ENCODE peak calls at places on chromosomes 1 and 21, in seven cellular contexts. C is tibial nerve, A is A549, P is ovary, G is stomach, N is endothelial cell of umbilical vein, K is IMR-90. W is an unnamed sample.
A peak's percentile ranks its signal among the peaks of the same experiment; 100 is the strongest.

GRCh38 chr1:36248250-36248894 is 24.1 kb downstream of the THRAP3 start:
- DNase-seq in C (peak; percentile 58), A (peak; percentile 30), P (peak; percentile 81), G (peak; percentile 62), N (peak; percentile 59), K (peak; percentile 93), W (no peak)

GRCh38 chr21:23016617-23017016 is 2018.4 kb downstream of the NCAM2 start:
- DNase-seq in C (no peak), A (no peak), P (no peak), G (no peak), N (peak; percentile 83), K (no peak), W (no peak)

GRCh38 chr1:247373721-247374141 is 42.1 kb upstream of the ZNF496 start:
- DNase-seq in C (peak; percentile 70), A (no peak), P (peak; percentile 24), G (peak; percentile 48), N (peak; percentile 21), K (peak; percentile 32), W (peak; percentile 82)

GRCh38 chr1:4425892-4426291 is 228.5 kb upstream of the AJAP1 start:
- DNase-seq in C (no peak), A (peak; percentile 6), P (no peak), G (no peak), N (no peak), K (no peak), W (no peak)

GRCh38 chr1:99674115-99674514 is 28.2 kb downstream of the PALMD start:
- DNase-seq in C (no peak), A (no peak), P (no peak), G (no peak), N (peak; percentile 45), K (no peak), W (no peak)

GRCh38 chr1:11338351-11338809 is 65.4 kb downstream of the UBIAD1 start:
- DNase-seq in C (no peak), A (no peak), P (no peak), G (no peak), N (no peak), K (no peak), W (no peak)

GRCh38 chr1:61223140-61223539 is 140.8 kb downstream of the NFIA start:
- DNase-seq in C (no peak), A (no peak), P (no peak), G (no peak), N (no peak), K (no peak), W (no peak)

GRCh38 chr1:25872708-25873107 is 2.8 kb downstream of the PAQR7 start:
- DNase-seq in C (no peak), A (no peak), P (no peak), G (no peak), N (no peak), K (no peak), W (no peak)

GRCh38 chr1:236416165-236416564 is 22.1 kb downstream of the EDARADD start:
- DNase-seq in C (no peak), A (no peak), P (no peak), G (no peak), N (peak; percentile 13), K (no peak), W (no peak)

GRCh38 chr21:14382486-14382834 is 486 bp downstream of the HSPA13 start:
- DNase-seq in C (peak; percentile 22), A (no peak), P (no peak), G (no peak), N (no peak), K (peak; percentile 11), W (no peak)

DNA sequence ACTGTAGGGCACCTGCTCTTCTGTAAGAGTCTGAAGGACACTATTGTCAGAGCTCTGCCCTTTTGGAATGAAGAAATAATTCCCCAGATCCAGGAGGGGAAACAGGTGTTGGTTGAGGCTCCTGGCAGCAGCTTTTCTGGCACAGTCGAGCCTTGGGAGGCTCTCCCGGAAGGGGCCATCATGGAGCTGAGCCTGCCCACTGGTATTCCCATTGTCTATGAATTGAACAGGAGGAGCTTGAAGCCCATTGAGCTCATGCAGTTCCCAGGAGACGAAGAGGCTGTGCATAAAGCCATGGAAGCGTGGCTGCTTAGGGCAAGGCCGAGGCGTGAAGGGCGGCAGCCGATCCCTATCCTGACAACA is 26.6 kb downstream of the UBE4B start:
- DNase-seq in C (no peak), A (no peak), P (no peak), G (no peak), N (no peak), K (no peak), W (no peak)
- TF ChIP-seq CTCF in C (no peak), A (no peak), P (no peak), G (no peak), N (no peak), K (no peak), W (no peak)

GRCh38 chr1:201400257-201401230 is 1.4 kb upstream of the LAD1 start:
- DNase-seq in C (no peak), A (no peak), P (no peak), G (no peak), N (no peak), K (no peak), W (no peak)

GRCh38 chr1:201399018-201399351 is at the start of gene LAD1:
- DNase-seq in C (no peak), A (no peak), P (no peak), G (no peak), N (no peak), K (no peak), W (no peak)

GRCh38 chr1:201401700-201402099 is 2.6 kb upstream of the LAD1 start:
- DNase-seq in C (no peak), A (no peak), P (no peak), G (no peak), N (no peak), K (no peak), W (no peak)

GRCh38 chr1:201397675-201398074 is 1.4 kb downstream of the LAD1 start:
- DNase-seq in C (no peak), A (no peak), P (no peak), G (peak; percentile 46), N (no peak), K (peak; percentile 19), W (no peak)

DNA sequence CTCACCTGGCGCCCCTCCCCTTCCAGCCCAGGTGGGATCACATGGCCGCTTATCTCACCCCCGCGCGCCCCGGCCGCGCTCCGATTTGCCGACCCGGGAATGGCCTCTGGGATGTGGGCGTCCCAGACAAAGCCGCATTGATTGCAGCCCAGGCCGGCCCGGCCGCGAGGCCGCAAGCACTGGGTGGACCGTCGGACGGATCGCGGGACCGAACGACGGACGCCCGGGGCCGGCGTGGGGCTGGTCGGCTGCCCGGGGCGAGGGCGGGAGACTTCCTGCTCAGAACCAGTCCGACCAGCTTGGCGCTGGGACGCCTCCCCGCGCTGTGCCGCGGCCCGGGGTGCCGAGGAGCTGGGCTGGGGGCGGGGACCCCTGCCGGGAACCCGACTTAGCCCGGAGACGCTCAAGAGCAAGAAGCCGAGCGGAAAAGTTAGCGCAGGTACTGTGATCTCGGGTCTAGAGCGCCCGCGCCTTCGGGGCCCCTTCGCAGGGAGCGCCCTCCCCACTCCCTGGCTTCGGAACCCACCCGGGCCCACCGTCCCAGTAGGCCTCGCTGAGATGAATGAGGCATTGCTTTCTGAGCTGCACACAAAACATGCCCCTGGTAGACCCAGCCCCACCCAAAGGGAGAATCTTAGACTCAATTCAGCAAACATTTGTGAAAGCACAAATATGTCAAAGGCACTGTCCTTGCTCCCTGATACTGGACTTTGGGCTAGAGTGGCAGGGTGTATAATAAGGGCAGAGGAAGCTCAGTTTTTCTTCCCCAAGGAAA is 415 bp upstream of the LAD1 start:
- DNase-seq in C (no peak), A (no peak), P (no peak), G (peak; percentile 84), N (no peak), K (no peak), W (no peak)
- TF ChIP-seq POLR2A in C (no peak), A (no peak), P (no peak), G (no peak), N (no peak), K (no peak), W (no peak)

GRCh38 chr1:235093685-235094592 is 34.7 kb downstream of the TOMM20 start:
- DNase-seq in C (peak; percentile 87), A (peak; percentile 75), P (peak; percentile 66), G (peak; percentile 86), N (peak; percentile 78), K (peak; percentile 55), W (peak; percentile 93)

GRCh38 chr1:235088907-235089306 is 39.7 kb downstream of the TOMM20 start:
- DNase-seq in C (no peak), A (no peak), P (no peak), G (no peak), N (no peak), K (no peak), W (no peak)

GRCh38 chr1:235095938-235096562 is 32.6 kb downstream of the TOMM20 start:
- DNase-seq in C (no peak), A (no peak), P (no peak), G (no peak), N (no peak), K (no peak), W (no peak)

GRCh38 chr1:235090406-235091069 is 38.1 kb downstream of the TOMM20 start:
- DNase-seq in C (no peak), A (no peak), P (no peak), G (no peak), N (peak; percentile 30), K (no peak), W (no peak)

GRCh38 chr1:235093013-235093618 is 35.5 kb downstream of the TOMM20 start:
- DNase-seq in C (no peak), A (peak; percentile 36), P (no peak), G (peak; percentile 40), N (peak; percentile 44), K (peak; percentile 60), W (no peak)
- TF ChIP-seq CTCF in C (no peak), A (no peak), P (no peak), G (no peak), N (peak; percentile 33), K (peak; percentile 48), W (no peak)

GRCh38 chr1:154178006-154178405 is 13.9 kb downstream of the TPM3 start:
- DNase-seq in C (no peak), A (no peak), P (no peak), G (no peak), N (no peak), K (no peak), W (no peak)
- TF ChIP-seq POLR2A in C (no peak), A (no peak), P (no peak), G (no peak), N (no peak), K (no peak), W (no peak)

GRCh38 chr21:40842197-40842552 is 4.8 kb downstream of the DSCAM start:
- DNase-seq in C (no peak), A (no peak), P (no peak), G (no peak), N (no peak), K (no peak), W (no peak)
- TF ChIP-seq CTCF in C (no peak), A (no peak), P (no peak), G (no peak), N (no peak), K (no peak), W (no peak)

GRCh38 chr1:205504311-205505075 is at the start of gene CDK18:
- DNase-seq in C (peak; percentile 15), A (peak; percentile 83), P (peak; percentile 80), G (peak; percentile 92), N (no peak), K (no peak), W (peak; percentile 84)
- TF ChIP-seq POLR2A in C (no peak), A (no peak), P (no peak), G (no peak), N (no peak), K (no peak), W (no peak)